ENCODE peak calls at places on chromosomes 6 and 20, in six cellular contexts. One of them, this sample, is unnamed.

GRCh38 chr20:34190679-34191090 is 50.5 kb upstream of the ASIP start:
- DNase-seq in IMR-90: peak
- DNase-seq in HepG2: peak
- DNase-seq in A549: peak
- DNase-seq in fibroblast of lung: peak
- DNase-seq in OCI-LY7: peak
- DNase-seq in this sample: peak

GRCh38 chr20:42603655-42604054 is 586.1 kb downstream of the PTPRT start:
- DNase-seq in IMR-90: no peak
- DNase-seq in fibroblast of lung: no peak
- DNase-seq in A549: no peak
- DNase-seq in HepG2: no peak
- DNase-seq in OCI-LY7: no peak
- DNase-seq in this sample: no peak

GRCh38 chr20:3461911-3462677 is 8.7 kb upstream of the ATRN start:
- DNase-seq in OCI-LY7: no peak
- DNase-seq in HepG2: no peak
- DNase-seq in A549: no peak
- DNase-seq in fibroblast of lung: no peak
- DNase-seq in IMR-90: no peak
- DNase-seq in this sample: no peak

GRCh38 chr6:166165558-166166313 is 1.9 kb downstream of the TBXT start:
- DNase-seq in HepG2: no peak
- DNase-seq in A549: no peak
- DNase-seq in OCI-LY7: no peak
- DNase-seq in fibroblast of lung: no peak
- DNase-seq in IMR-90: no peak
- DNase-seq in this sample: no peak

GRCh38 chr6:116278478-116278822 is 1.3 kb downstream of the TSPYL1 start:
- DNase-seq in HepG2: no peak
- DNase-seq in fibroblast of lung: no peak
- DNase-seq in OCI-LY7: no peak
- DNase-seq in A549: no peak
- DNase-seq in IMR-90: no peak
- DNase-seq in this sample: no peak

GRCh38 chr6:161788531-161788930 is 514.7 kb upstream of the AGPAT4 start:
- DNase-seq in HepG2: no peak
- DNase-seq in fibroblast of lung: no peak
- DNase-seq in IMR-90: no peak
- DNase-seq in A549: no peak
- DNase-seq in OCI-LY7: no peak
- DNase-seq in this sample: no peak

GRCh38 chr6:70903665-70904452 is 53.0 kb downstream of the B3GAT2 start:
- DNase-seq in HepG2: no peak
- DNase-seq in fibroblast of lung: no peak
- DNase-seq in A549: no peak
- DNase-seq in IMR-90: no peak
- DNase-seq in OCI-LY7: no peak
- DNase-seq in this sample: no peak

GRCh38 chr20:43545837-43546578 is 12.8 kb upstream of the SGK2 start:
- DNase-seq in fibroblast of lung: no peak
- DNase-seq in A549: no peak
- DNase-seq in OCI-LY7: peak
- DNase-seq in HepG2: no peak
- DNase-seq in IMR-90: no peak
- DNase-seq in this sample: no peak

GRCh38 chr6:111777357-111777756 is 95.9 kb downstream of the FYN start:
- DNase-seq in A549: no peak
- DNase-seq in IMR-90: no peak
- DNase-seq in HepG2: no peak
- DNase-seq in OCI-LY7: no peak
- DNase-seq in fibroblast of lung: no peak
- DNase-seq in this sample: no peak

GRCh38 chr20:39825950-39826349 is 863.1 kb downstream of the MAFB start:
- DNase-seq in fibroblast of lung: peak
- DNase-seq in OCI-LY7: no peak
- DNase-seq in IMR-90: peak
- DNase-seq in HepG2: no peak
- DNase-seq in A549: no peak
- DNase-seq in this sample: no peak

GRCh38 chr20:22717466-22717865 is 133.1 kb upstream of the FOXA2 start:
- DNase-seq in A549: peak
- DNase-seq in OCI-LY7: no peak
- DNase-seq in fibroblast of lung: no peak
- DNase-seq in HepG2: no peak
- DNase-seq in IMR-90: no peak
- DNase-seq in this sample: no peak

GRCh38 chr6:43676962-43677606 is 10.5 kb downstream of the MRPS18A start:
- DNase-seq in fibroblast of lung: no peak
- DNase-seq in OCI-LY7: no peak
- DNase-seq in HepG2: no peak
- DNase-seq in IMR-90: no peak
- DNase-seq in A549: no peak
- DNase-seq in this sample: no peak

GRCh38 chr6:43246301-43247114 is 3.2 kb downstream of the TTBK1 start:
- DNase-seq in fibroblast of lung: no peak
- DNase-seq in A549: no peak
- DNase-seq in HepG2: peak
- DNase-seq in IMR-90: no peak
- DNase-seq in OCI-LY7: peak
- DNase-seq in this sample: peak

GRCh38 chr6:1613631-1614447 is 4.1 kb downstream of the FOXC1 start:
- DNase-seq in A549: no peak
- DNase-seq in OCI-LY7: no peak
- DNase-seq in HepG2: no peak
- DNase-seq in fibroblast of lung: no peak
- DNase-seq in IMR-90: peak
- DNase-seq in this sample: no peak

GRCh38 chr6:52840763-52841585 is at the start of gene GSTA5:
- DNase-seq in OCI-LY7: no peak
- DNase-seq in IMR-90: no peak
- DNase-seq in A549: no peak
- DNase-seq in fibroblast of lung: peak
- DNase-seq in HepG2: no peak
- DNase-seq in this sample: no peak

GRCh38 chr20:36941403-36941835 is 10.1 kb downstream of the SAMHD1 start:
- DNase-seq in IMR-90: no peak
- DNase-seq in HepG2: no peak
- DNase-seq in fibroblast of lung: no peak
- DNase-seq in A549: no peak
- DNase-seq in OCI-LY7: no peak
- DNase-seq in this sample: no peak

GRCh38 chr6:141548969-141549368 is 583.8 kb upstream of the GJE1 start:
- DNase-seq in A549: peak
- DNase-seq in OCI-LY7: no peak
- DNase-seq in HepG2: peak
- DNase-seq in IMR-90: no peak
- DNase-seq in fibroblast of lung: peak
- DNase-seq in this sample: no peak

GRCh38 chr6:17919494-17919893 is 67.9 kb downstream of the KIF13A start:
- DNase-seq in IMR-90: no peak
- DNase-seq in fibroblast of lung: no peak
- DNase-seq in A549: no peak
- DNase-seq in HepG2: no peak
- DNase-seq in OCI-LY7: no peak
- DNase-seq in this sample: no peak

GRCh38 chr6:26358511-26358981 is 6.5 kb upstream of the BTN3A2 start:
- DNase-seq in IMR-90: no peak
- DNase-seq in A549: no peak
- DNase-seq in fibroblast of lung: no peak
- DNase-seq in HepG2: no peak
- DNase-seq in OCI-LY7: peak
- DNase-seq in this sample: no peak

GRCh38 chr20:37541326-37541725 is 13.7 kb upstream of the BLCAP start:
- DNase-seq in HepG2: no peak
- DNase-seq in A549: no peak
- DNase-seq in OCI-LY7: no peak
- DNase-seq in fibroblast of lung: no peak
- DNase-seq in IMR-90: no peak
- DNase-seq in this sample: no peak

GRCh38 chr20:39117486-39117885 is 155.3 kb downstream of the DHX35 start:
- DNase-seq in HepG2: peak
- DNase-seq in OCI-LY7: no peak
- DNase-seq in A549: peak
- DNase-seq in fibroblast of lung: peak
- DNase-seq in IMR-90: peak
- DNase-seq in this sample: peak

GRCh38 chr20:16528078-16528477 is 45.2 kb downstream of the KIF16B start:
- DNase-seq in OCI-LY7: no peak
- DNase-seq in fibroblast of lung: peak
- DNase-seq in HepG2: peak
- DNase-seq in A549: peak
- DNase-seq in IMR-90: peak
- DNase-seq in this sample: peak

GRCh38 chr6:166582258-166582657 is 4.2 kb downstream of the RAMACL start:
- DNase-seq in IMR-90: no peak
- DNase-seq in A549: no peak
- DNase-seq in OCI-LY7: no peak
- DNase-seq in fibroblast of lung: peak
- DNase-seq in HepG2: no peak
- DNase-seq in this sample: no peak

GRCh38 chr6:88867841-88868558 is 95.4 kb downstream of the RNGTT start:
- DNase-seq in HepG2: no peak
- DNase-seq in fibroblast of lung: peak
- DNase-seq in A549: peak
- DNase-seq in IMR-90: peak
- DNase-seq in OCI-LY7: no peak
- DNase-seq in this sample: no peak

GRCh38 chr20:50678213-50678898 is 13.0 kb downstream of the RIPOR3 start:
- DNase-seq in fibroblast of lung: peak
- DNase-seq in OCI-LY7: no peak
- DNase-seq in A549: peak
- DNase-seq in HepG2: peak
- DNase-seq in IMR-90: no peak
- DNase-seq in this sample: no peak

GRCh38 chr6:136437246-136437645 is 113.0 kb downstream of the MAP7 start:
- DNase-seq in A549: no peak
- DNase-seq in HepG2: no peak
- DNase-seq in IMR-90: no peak
- DNase-seq in OCI-LY7: no peak
- DNase-seq in fibroblast of lung: no peak
- DNase-seq in this sample: no peak

GRCh38 chr6:30915591-30915946 is 1.5 kb downstream of the VARS2 start:
- DNase-seq in IMR-90: peak
- DNase-seq in fibroblast of lung: peak
- DNase-seq in A549: peak
- DNase-seq in HepG2: peak
- DNase-seq in OCI-LY7: peak
- DNase-seq in this sample: peak

GRCh38 chr6:126143650-126144260 is 157.4 kb downstream of the TRMT11 start:
- DNase-seq in A549: no peak
- DNase-seq in IMR-90: no peak
- DNase-seq in HepG2: no peak
- DNase-seq in fibroblast of lung: peak
- DNase-seq in OCI-LY7: no peak
- DNase-seq in this sample: no peak

GRCh38 chr6:142842423-142843261 is 102.3 kb downstream of the HIVEP2 start:
- DNase-seq in A549: peak
- DNase-seq in HepG2: peak
- DNase-seq in fibroblast of lung: peak
- DNase-seq in IMR-90: peak
- DNase-seq in OCI-LY7: no peak
- DNase-seq in this sample: no peak

GRCh38 chr6:125764105-125764671 is 14.8 kb downstream of the HEY2 start:
- DNase-seq in A549: no peak
- DNase-seq in fibroblast of lung: no peak
- DNase-seq in HepG2: no peak
- DNase-seq in OCI-LY7: no peak
- DNase-seq in IMR-90: no peak
- DNase-seq in this sample: no peak

GRCh38 chr6:9250852-9251251 is 815.5 kb upstream of the SLC35B3 start:
- DNase-seq in fibroblast of lung: peak
- DNase-seq in OCI-LY7: peak
- DNase-seq in A549: peak
- DNase-seq in IMR-90: peak
- DNase-seq in HepG2: peak
- DNase-seq in this sample: peak

GRCh38 chr20:57698867-57699275 is 10.9 kb downstream of the PMEPA1 start:
- DNase-seq in fibroblast of lung: no peak
- DNase-seq in OCI-LY7: no peak
- DNase-seq in HepG2: no peak
- DNase-seq in IMR-90: no peak
- DNase-seq in A549: peak
- DNase-seq in this sample: no peak
- H3K4me2 ChIP-seq in fibroblast of lung: no peak
- H3K4me2 ChIP-seq in OCI-LY7: peak
- H3K4me2 ChIP-seq in HepG2: no peak
- H3K4me2 ChIP-seq in IMR-90: peak
- H3K4me2 ChIP-seq in A549: peak
- H3K4me2 ChIP-seq in this sample: peak

GRCh38 chr6:28736121-28736520 is 187.7 kb downstream of the TRIM27 start:
- DNase-seq in A549: no peak
- DNase-seq in IMR-90: no peak
- DNase-seq in OCI-LY7: no peak
- DNase-seq in HepG2: no peak
- DNase-seq in fibroblast of lung: no peak
- DNase-seq in this sample: no peak
- H3K4me2 ChIP-seq in A549: peak
- H3K4me2 ChIP-seq in IMR-90: no peak
- H3K4me2 ChIP-seq in OCI-LY7: no peak
- H3K4me2 ChIP-seq in HepG2: peak
- H3K4me2 ChIP-seq in fibroblast of lung: no peak
- H3K4me2 ChIP-seq in this sample: peak

GRCh38 chr6:149053848-149054558 is 263.5 kb upstream of the TAB2 start:
- DNase-seq in HepG2: no peak
- DNase-seq in A549: no peak
- DNase-seq in fibroblast of lung: no peak
- DNase-seq in IMR-90: no peak
- DNase-seq in OCI-LY7: no peak
- DNase-seq in this sample: no peak
- H3K4me2 ChIP-seq in HepG2: no peak
- H3K4me2 ChIP-seq in A549: peak
- H3K4me2 ChIP-seq in fibroblast of lung: no peak
- H3K4me2 ChIP-seq in IMR-90: no peak
- H3K4me2 ChIP-seq in OCI-LY7: no peak
- H3K4me2 ChIP-seq in this sample: no peak

GRCh38 chr6:57069228-57069627 is 20.8 kb upstream of the ZNF451 start:
- DNase-seq in HepG2: no peak
- DNase-seq in OCI-LY7: no peak
- DNase-seq in fibroblast of lung: no peak
- DNase-seq in A549: no peak
- DNase-seq in IMR-90: no peak
- DNase-seq in this sample: no peak
- H3K4me2 ChIP-seq in HepG2: no peak
- H3K4me2 ChIP-seq in OCI-LY7: no peak
- H3K4me2 ChIP-seq in fibroblast of lung: no peak
- H3K4me2 ChIP-seq in A549: no peak
- H3K4me2 ChIP-seq in IMR-90: no peak
- H3K4me2 ChIP-seq in this sample: no peak

GRCh38 chr20:31606678-31606927 is 1.5 kb downstream of the ID1 start:
- DNase-seq in IMR-90: no peak
- DNase-seq in OCI-LY7: no peak
- DNase-seq in HepG2: no peak
- DNase-seq in fibroblast of lung: no peak
- DNase-seq in A549: no peak
- DNase-seq in this sample: no peak
- H3K4me2 ChIP-seq in IMR-90: peak
- H3K4me2 ChIP-seq in OCI-LY7: peak
- H3K4me2 ChIP-seq in HepG2: peak
- H3K4me2 ChIP-seq in fibroblast of lung: peak
- H3K4me2 ChIP-seq in A549: peak
- H3K4me2 ChIP-seq in this sample: peak

This sample was measured in HCT116.